ENCODE peak calls at places on chromosomes 4 and X, in nine cellular contexts. T is activated naive CD8-positive, alpha-beta T cell treated with anti-CD3 and anti-CD28 coated beads, Interleukin-2, amount 50 U/mL, for 24 hours; S is neural crest cell; M is COLO829; V is progenitor cell of endocrine pancreas; C is renal cortical epithelial cell; K is OCI-M1; X is iPS-NIHi11; W is kidney. Q is an unnamed sample.

GRCh38 chr4:134326866-134327265 is 125.3 kb upstream of the PABPC4L start:
- DNase-seq in T (no peak), X (no peak), S (no peak), K (no peak), M (no peak), C (no peak), W (peak), V (no peak), Q (no peak)

GRCh38 chrX:74325130-74326059 is 21.4 kb downstream of the ZCCHC13 start:
- DNase-seq in V (no peak), K (no peak), X (peak), C (no peak), W (no peak), T (no peak), S (no peak), M (no peak), Q (peak)

GRCh38 chr4:132709024-132709423 is 440.1 kb upstream of the PCDH10 start:
- DNase-seq in T (no peak), W (no peak), X (no peak), S (no peak), M (no peak), C (no peak), V (no peak), K (peak), Q (no peak)

GRCh38 chr4:34733185-34733916 is 1511.0 kb downstream of the ARAP2 start:
- DNase-seq in W (no peak), X (no peak), M (no peak), T (no peak), S (no peak), K (no peak), V (no peak), C (peak), Q (no peak)

GRCh38 chr4:65943076-65943475 is 272.8 kb upstream of the EPHA5 start:
- DNase-seq in X (peak), K (no peak), M (peak), S (no peak), C (peak), T (no peak), W (no peak), V (no peak), Q (no peak)

GRCh38 chrX:110218591-110218990 is 99.3 kb downstream of the AMMECR1 start:
- DNase-seq in V (no peak), T (no peak), M (no peak), W (no peak), C (no peak), S (no peak), X (no peak), K (no peak), Q (no peak)

GRCh38 chr4:87716350-87717041 is 66.4 kb downstream of the DMP1 start:
- DNase-seq in K (no peak), C (no peak), M (no peak), S (no peak), X (no peak), V (no peak), T (no peak), W (no peak), Q (no peak)

GRCh38 chr4:29970626-29971025 is 749.5 kb upstream of the PCDH7 start:
- DNase-seq in W (no peak), T (no peak), S (no peak), V (no peak), C (no peak), X (peak), M (no peak), K (peak), Q (peak)

GRCh38 chrX:7266261-7266660 is 118.3 kb upstream of the PUDP start:
- DNase-seq in X (no peak), M (no peak), K (no peak), W (no peak), S (no peak), T (no peak), C (no peak), V (no peak), Q (no peak)

GRCh38 chr4:108941914-108942379 is 179.1 kb upstream of the ETNPPL start:
- DNase-seq in M (no peak), S (no peak), V (no peak), W (no peak), K (no peak), C (peak), X (peak), T (no peak), Q (no peak)

GRCh38 chrX:102712967-102713677 is 874 bp downstream of the GPRASP2 start:
- DNase-seq in W (no peak), C (peak), S (peak), V (no peak), K (no peak), M (peak), T (no peak), X (peak), Q (peak)

GRCh38 chr4:175891863-175892262 is 79.8 kb upstream of the GPM6A start:
- DNase-seq in S (no peak), C (peak), T (no peak), W (no peak), V (no peak), K (peak), M (peak), X (peak), Q (peak)

GRCh38 chrX:84453351-84454246 is 48.7 kb downstream of the HDX start:
- DNase-seq in M (peak), T (no peak), C (no peak), K (peak), S (no peak), X (no peak), W (peak), V (no peak), Q (no peak)

GRCh38 chrX:68994135-68994882 is 165.5 kb downstream of the EFNB1 start:
- DNase-seq in K (peak), V (peak), S (no peak), T (no peak), X (no peak), M (no peak), W (no peak), C (no peak), Q (no peak)

GRCh38 chr4:184344435-184344834 is 126.8 kb upstream of the ENPP6 start:
- DNase-seq in V (no peak), M (no peak), S (no peak), K (peak), C (no peak), X (no peak), W (no peak), T (no peak), Q (no peak)

GRCh38 chrX:45851434-45851991 is 650.8 kb upstream of the DIPK2B start:
- DNase-seq in C (peak), W (no peak), V (peak), X (peak), T (peak), M (no peak), K (no peak), S (peak), Q (peak)

GRCh38 chr4:95507147-95507546 is 41.6 kb downstream of the UNC5C start:
- DNase-seq in S (no peak), V (no peak), C (no peak), K (no peak), T (no peak), W (no peak), M (no peak), X (no peak), Q (no peak)

GRCh38 chrX:40012039-40012799 is 85.5 kb downstream of the BCOR start:
- DNase-seq in T (peak), C (peak), K (no peak), W (peak), V (no peak), S (no peak), M (no peak), X (no peak), Q (no peak)

GRCh38 chr4:168585168-168586091 is 88.6 kb downstream of the PALLD start:
- DNase-seq in S (peak), C (peak), V (peak), K (peak), T (peak), W (peak), M (peak), X (peak), Q (peak)

Q was measured in D341Med.